ENCODE peak calls at places on chromosomes 1 and 21, in seven cellular contexts. I is ACHN, S is T follicular helper cell, D is hepatocyte, F is ureter, W is left lung, T is osteocyte. P is an unnamed sample.

GRCh38 chr1:43671626-43672330 is 21.8 kb downstream of the KDM4A start:
- DNase-seq in F (no peak), T (no peak), I (peak), D (no peak), S (no peak), W (no peak), P (no peak)

GRCh38 chr1:56029329-56030003 is 549.9 kb downstream of the PLPP3 start:
- DNase-seq in W (no peak), F (no peak), I (no peak), T (no peak), S (no peak), D (peak), P (no peak)

GRCh38 chr1:42290130-42290529 is 44.9 kb downstream of the FOXJ3 start:
- DNase-seq in S (no peak), F (no peak), I (peak), W (no peak), D (no peak), T (no peak), P (no peak)

GRCh38 chr1:244046907-244047738 is 4.0 kb upstream of the ZBTB18 start:
- DNase-seq in D (no peak), I (peak), S (peak), T (no peak), F (no peak), W (no peak), P (no peak)

GRCh38 chr21:27561116-27561515 is 594.2 kb upstream of the ADAMTS5 start:
- DNase-seq in D (no peak), T (no peak), S (no peak), W (peak), F (no peak), I (no peak), P (no peak)

GRCh38 chr1:80847904-80848303 is 952.8 kb upstream of the ADGRL2 start:
- DNase-seq in T (no peak), W (no peak), D (no peak), I (no peak), F (no peak), S (no peak), P (no peak)

GRCh38 chr1:40701684-40702083 is 10.2 kb downstream of the NFYC start:
- DNase-seq in F (no peak), D (no peak), S (no peak), I (no peak), W (no peak), T (no peak), P (no peak)

GRCh38 chr1:104378414-104378813 is 628.7 kb downstream of the AMY1C start:
- DNase-seq in I (no peak), W (no peak), S (no peak), F (no peak), D (no peak), T (no peak), P (no peak)

GRCh38 chr1:4115191-4115900 is 215.3 kb upstream of the C1orf174 start:
- DNase-seq in S (no peak), D (no peak), F (no peak), I (no peak), W (no peak), T (no peak), P (no peak)

GRCh38 chr1:28893403-28894102 is 20.8 kb upstream of the EPB41 start:
- DNase-seq in I (peak), S (no peak), W (no peak), D (no peak), T (no peak), F (no peak), P (no peak)

GRCh38 chr1:181179980-181180964 is 91.8 kb downstream of the IER5 start:
- DNase-seq in T (peak), D (peak), W (no peak), F (peak), I (no peak), S (peak), P (peak)

GRCh38 chr1:189424746-189425331 is 1052.8 kb downstream of the BRINP3 start:
- DNase-seq in W (no peak), F (no peak), S (no peak), I (no peak), D (peak), T (no peak), P (no peak)

GRCh38 chr1:1779691-1780597 is 1.7 kb upstream of the NADK start:
- DNase-seq in T (no peak), D (peak), F (peak), I (no peak), S (peak), W (peak), P (peak)

GRCh38 chr1:34639701-34640100 is 115.1 kb upstream of the GJB5 start:
- DNase-seq in W (no peak), T (no peak), I (no peak), D (no peak), S (no peak), F (no peak), P (no peak)